ENCODE peak calls at places on chromosomes 11 and 22, in five cellular contexts. P is GM13977, B is left ventricle myocardium inferior, L is cardiac fibroblast, H is AG04449. U is an unnamed sample.
A peak's percentile ranks its signal among the peaks of the same experiment; 100 is the strongest.

GRCh38 chr11:43736502-43737193 is 56.1 kb downstream of the HSD17B12 start:
- DNase-seq in B (no peak), L (peak; percentile 80), P (no peak), H (peak; percentile 40), U (no peak)

GRCh38 chr11:72234920-72235319 is 9.1 kb downstream of the PHOX2A start:
- DNase-seq in B (no peak), L (no peak), H (no peak), P (peak; percentile 23), U (no peak)

GRCh38 chr11:46643986-46644385 is 26.6 kb downstream of the ATG13 start:
- DNase-seq in P (no peak), B (no peak), L (no peak), H (no peak), U (no peak)

GRCh38 chr11:85628771-85629341 is 463 bp downstream of the TMEM126B start:
- DNase-seq in P (no peak), B (no peak), L (peak; percentile 3), H (no peak), U (no peak)

GRCh38 chr11:128613300-128613995 is 26.1 kb upstream of the ETS1 start:
- DNase-seq in H (no peak), L (no peak), B (no peak), P (no peak), U (no peak)

GRCh38 chr11:119361961-119362725 is 15.6 kb upstream of the MFRP start:
- DNase-seq in H (no peak), B (no peak), L (no peak), P (no peak), U (no peak)

GRCh38 chr22:20549232-20549841 is 41.9 kb downstream of the MED15 start:
- DNase-seq in B (no peak), H (no peak), L (peak; percentile 59), P (no peak), U (peak; percentile 91)

GRCh38 chr11:70305501-70305900 is 35.0 kb downstream of the PPFIA1 start:
- DNase-seq in H (no peak), B (no peak), P (no peak), L (no peak), U (no peak)

GRCh38 chr11:128052912-128053641 is 534.3 kb downstream of the ETS1 start:
- DNase-seq in P (no peak), L (peak; percentile 52), B (no peak), H (peak; percentile 77), U (no peak)

GRCh38 chr11:68038718-68039525 is at the start of gene TCIRG1:
- DNase-seq in B (peak; percentile 90), P (peak; percentile 92), H (no peak), L (peak; percentile 89), U (no peak)

GRCh38 chr11:117832511-117832910 is 8.0 kb upstream of the FXYD2 start:
- DNase-seq in B (no peak), L (no peak), P (no peak), H (no peak), U (no peak)

GRCh38 chr11:1807628-1807995 is 27.2 kb upstream of the SYT8 start:
- DNase-seq in H (no peak), P (no peak), L (no peak), B (no peak), U (no peak)

GRCh38 chr11:117882539-117882938 is 6.1 kb upstream of the FXYD6 start:
- DNase-seq in B (no peak), L (no peak), P (no peak), H (no peak), U (peak; percentile 38)

GRCh38 chr22:45090364-45090960 is 73.3 kb upstream of the NUP50 start:
- DNase-seq in B (no peak), H (no peak), L (peak; percentile 22), P (no peak), U (no peak)

GRCh38 chr22:49264696-49265095 is 563.0 kb downstream of the BRD1 start:
- DNase-seq in L (no peak), H (no peak), B (no peak), P (no peak), U (no peak)

GRCh38 chr11:70661763-70662501 is 263.6 kb downstream of the CTTN start:
- DNase-seq in H (no peak), B (no peak), P (no peak), L (peak; percentile 28), U (peak; percentile 62)

GRCh38 chr11:3119141-3119821 is 45.8 kb downstream of the OSBPL5 start:
- DNase-seq in H (no peak), L (no peak), P (no peak), B (peak; percentile 13), U (no peak)

GRCh38 chr11:91248199-91248807 is 976.3 kb upstream of the FAT3 start:
- DNase-seq in B (no peak), L (peak; percentile 53), P (no peak), H (no peak), U (peak; percentile 33)

GRCh38 chr22:19668748-19669147 is 45.6 kb upstream of the SEPTIN5 start:
- DNase-seq in B (no peak), H (no peak), P (no peak), L (no peak), U (no peak)

GRCh38 chr22:47194476-47195155 is 432.2 kb downstream of the TBC1D22A start:
- DNase-seq in H (no peak), P (no peak), L (no peak), B (no peak), U (no peak)

GRCh38 chr11:19275496-19275895 is 34.8 kb upstream of the E2F8 start:
- DNase-seq in L (no peak), H (no peak), B (no peak), P (no peak), U (no peak)

GRCh38 chr11:35012467-35013191 is 96.2 kb downstream of the PDHX start:
- DNase-seq in P (peak; percentile 28), B (no peak), H (no peak), L (no peak), U (no peak)

GRCh38 chr11:10455637-10456487 is 798 bp downstream of the AMPD3 start:
- DNase-seq in L (peak; percentile 59), H (peak; percentile 36), P (peak; percentile 84), B (no peak), U (peak; percentile 56)

GRCh38 chr11:75679566-75679965 is 10.7 kb upstream of the MAP6 start:
- DNase-seq in L (no peak), B (no peak), H (no peak), P (no peak), U (no peak)

GRCh38 chr22:17091851-17092250 is 7.1 kb downstream of the IL17RA start:
- DNase-seq in H (no peak), P (no peak), L (no peak), B (no peak), U (no peak)

GRCh38 chr11:125724125-125724524 is 22.0 kb upstream of the PATE1 start:
- DNase-seq in P (no peak), B (no peak), H (no peak), L (peak; percentile 57), U (no peak)

GRCh38 chr11:3614742-3615171 is 27.0 kb downstream of the ART5 start:
- DNase-seq in L (no peak), H (no peak), B (no peak), P (peak; percentile 68), U (peak; percentile 42)

GRCh38 chr11:1565904-1566247 is 6.2 kb downstream of the DUSP8 start:
- DNase-seq in P (no peak), H (no peak), L (no peak), B (no peak), U (no peak)

GRCh38 chr11:64089027-64089360 is 53.3 kb downstream of the FLRT1 start:
- DNase-seq in B (no peak), P (no peak), L (no peak), H (no peak), U (no peak)

GRCh38 chr11:130449996-130450419 is 1.6 kb downstream of the ADAMTS15 start:
- DNase-seq in P (no peak), H (no peak), B (peak; percentile 91), L (peak; percentile 94), U (peak; percentile 89)

GRCh38 chr11:114170226-114170625 is 110.7 kb downstream of the ZBTB16 start:
- DNase-seq in B (no peak), H (no peak), L (no peak), P (no peak), U (no peak)

GRCh38 chr11:77752518-77752917 is 68.0 kb downstream of the RSF1 start:
- DNase-seq in B (peak; percentile 43), H (no peak), L (peak; percentile 6), P (no peak), U (no peak)

GRCh38 chr22:29344137-29344536 is 28.6 kb upstream of the RASL10A start:
- DNase-seq in H (peak; percentile 79), L (peak; percentile 88), B (peak; percentile 78), P (no peak), U (no peak)

GRCh38 chr22:50529416-50530279 is at the start of gene TYMP:
- DNase-seq in H (no peak), L (peak; percentile 83), P (peak; percentile 93), B (peak; percentile 82), U (no peak)

GRCh38 chr22:47276219-47276843 is 513.9 kb downstream of the TBC1D22A start:
- DNase-seq in L (peak; percentile 36), P (no peak), B (no peak), H (no peak), U (no peak)

GRCh38 chr11:13011366-13012036 is 2.4 kb downstream of the RASSF10 start:
- DNase-seq in B (no peak), P (peak; percentile 23), L (no peak), H (no peak), U (no peak)

GRCh38 chr11:127643659-127644058 is 643.1 kb upstream of the KIRREL3 start:
- DNase-seq in H (no peak), L (no peak), P (no peak), B (no peak), U (peak; percentile 21)

GRCh38 chr11:121104223-121104831 is 3.3 kb downstream of the TECTA start:
- DNase-seq in L (no peak), B (peak; percentile 45), P (no peak), H (no peak), U (no peak)
- TF ChIP-seq CTCF in L (peak; percentile 24), B (peak; percentile 22), P (peak; percentile 32), H (no peak), U (peak; percentile 29)

GRCh38 chr22:24937114-24937513 is 9.4 kb downstream of the LHFPL7 start:
- DNase-seq in P (no peak), B (no peak), L (peak; percentile 58), H (no peak), U (peak; percentile 57)
- TF ChIP-seq CTCF in P (no peak), B (peak; percentile 24), L (peak; percentile 46), H (no peak), U (peak; percentile 71)

DNA sequence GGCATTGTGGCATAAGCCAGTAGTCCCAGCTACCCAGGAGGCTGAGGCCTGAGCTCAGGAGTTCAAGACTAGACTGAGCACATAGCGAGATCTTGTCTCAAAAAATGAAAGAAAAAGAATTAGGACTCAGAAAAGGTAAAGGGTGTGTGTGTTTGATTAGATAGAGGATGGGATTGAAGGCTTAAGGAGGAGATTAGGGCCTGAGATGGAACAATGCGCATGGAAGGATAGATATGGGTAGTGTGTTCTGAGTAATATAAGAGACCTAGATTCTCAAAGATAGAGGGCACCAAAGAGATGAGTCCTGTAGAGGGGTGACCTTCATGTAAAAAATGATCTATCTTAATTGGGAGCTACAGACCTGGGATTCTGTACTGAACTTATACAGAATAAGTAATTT is 17.3 kb upstream of the RAB30 start:
- DNase-seq in L (no peak), P (no peak), B (no peak), H (no peak), U (no peak)
- TF ChIP-seq CTCF in L (peak; percentile 10), P (no peak), B (no peak), H (no peak), U (no peak)

DNA sequence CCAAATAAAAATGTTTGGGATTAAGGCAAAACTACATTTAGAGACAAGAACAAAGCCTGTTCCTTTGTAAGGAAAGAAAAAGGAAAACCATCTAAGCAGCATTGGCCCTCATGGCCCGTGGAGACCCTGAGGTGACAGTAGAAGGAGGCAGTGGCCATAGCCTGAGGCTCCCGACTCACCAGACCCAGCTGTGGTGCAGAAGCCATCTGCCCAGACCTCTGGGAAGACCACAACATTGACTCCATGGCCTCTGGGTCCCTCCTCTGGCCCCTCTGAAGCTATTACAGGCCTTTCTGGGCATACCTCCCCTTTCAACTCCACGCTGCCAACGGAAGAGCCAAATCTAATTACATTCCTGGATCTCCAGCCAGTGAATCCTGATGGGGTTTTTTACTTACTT is 6.4 kb downstream of the PRAME start:
- DNase-seq in H (no peak), B (no peak), L (peak; percentile 12), P (peak; percentile 34), U (peak; percentile 39)
- TF ChIP-seq CTCF in H (no peak), B (no peak), L (no peak), P (peak; percentile 10), U (peak; percentile 53)